ENCODE peak calls at places on chromosomes 2 and 18, in seven cellular contexts. K is A549, F is IMR-90, X is K562, I is H1, R is GM12878, O is HepG2. D is an unnamed sample.
A peak's percentile ranks its signal among the peaks of the same experiment; 100 is the strongest.

GRCh38 chr2:219453691-219454131 is 19.1 kb downstream of the SPEG start:
- DNase-seq in O (no peak), R (no peak), I (no peak), F (peak; percentile 91), K (no peak), X (no peak), D (no peak)

GRCh38 chr2:74246496-74247195 is 48.2 kb downstream of the MTHFD2 start:
- DNase-seq in F (no peak), X (no peak), I (no peak), O (no peak), R (no peak), K (no peak), D (no peak)

GRCh38 chr18:60656563-60656962 is 284.0 kb upstream of the MC4R start:
- DNase-seq in O (no peak), X (no peak), F (no peak), I (no peak), R (no peak), K (no peak), D (no peak)

GRCh38 chr18:62974928-62975675 is 259.8 kb downstream of the PHLPP1 start:
- DNase-seq in X (no peak), K (no peak), I (no peak), R (no peak), O (no peak), F (no peak), D (no peak)

GRCh38 chr18:32920796-32921787 is 148.3 kb upstream of the KLHL14 start:
- DNase-seq in X (no peak), R (no peak), O (peak; percentile 70), K (peak; percentile 9), F (peak; percentile 95), I (no peak), D (no peak)

GRCh38 chr18:37548679-37549289 is 16.8 kb downstream of the CELF4 start:
- DNase-seq in I (no peak), R (no peak), F (no peak), X (no peak), K (no peak), O (no peak), D (no peak)

GRCh38 chr2:193373139-193373538 is 1178.4 kb upstream of the TMEFF2 start:
- DNase-seq in F (no peak), O (no peak), X (no peak), I (no peak), K (no peak), R (no peak), D (no peak)

GRCh38 chr2:203819434-203820133 is 48.0 kb upstream of the CTLA4 start:
- DNase-seq in I (no peak), X (no peak), K (no peak), O (peak; percentile 97), F (no peak), R (no peak), D (no peak)

GRCh38 chr2:206996556-206997065 is 57.3 kb downstream of the CPO start:
- DNase-seq in I (no peak), X (no peak), K (no peak), R (no peak), F (no peak), O (no peak), D (no peak)

GRCh38 chr2:1660656-1661650 is 83.4 kb downstream of the PXDN start:
- DNase-seq in K (no peak), O (no peak), I (no peak), X (no peak), R (no peak), F (no peak), D (no peak)

GRCh38 chr2:165015052-165015642 is 59.8 kb upstream of the SLC38A11 start:
- DNase-seq in X (peak; percentile 56), K (peak; percentile 21), R (no peak), O (peak; percentile 68), F (peak; percentile 59), I (peak; percentile 85), D (peak; percentile 44)

GRCh38 chr2:165022781-165023180 is 67.5 kb upstream of the SLC38A11 start:
- DNase-seq in X (no peak), R (no peak), K (no peak), I (no peak), F (no peak), O (no peak), D (no peak)

GRCh38 chr2:165016772-165017411 is 61.6 kb upstream of the SLC38A11 start:
- DNase-seq in K (peak; percentile 28), O (peak; percentile 48), F (peak; percentile 65), I (no peak), R (no peak), X (no peak), D (peak; percentile 22)

GRCh38 chr2:165013944-165014619 is 58.8 kb upstream of the SLC38A11 start:
- DNase-seq in K (no peak), R (no peak), O (no peak), I (no peak), X (no peak), F (no peak), D (no peak)

GRCh38 chr2:165018207-165018606 is 62.9 kb upstream of the SLC38A11 start:
- DNase-seq in K (no peak), R (no peak), O (no peak), I (no peak), F (peak; percentile 1), X (no peak), D (no peak)
- TF ChIP-seq CEBPB in K (no peak), R (no peak), O (no peak), I (no peak), F (no peak), X (no peak), D (no peak)

DNA sequence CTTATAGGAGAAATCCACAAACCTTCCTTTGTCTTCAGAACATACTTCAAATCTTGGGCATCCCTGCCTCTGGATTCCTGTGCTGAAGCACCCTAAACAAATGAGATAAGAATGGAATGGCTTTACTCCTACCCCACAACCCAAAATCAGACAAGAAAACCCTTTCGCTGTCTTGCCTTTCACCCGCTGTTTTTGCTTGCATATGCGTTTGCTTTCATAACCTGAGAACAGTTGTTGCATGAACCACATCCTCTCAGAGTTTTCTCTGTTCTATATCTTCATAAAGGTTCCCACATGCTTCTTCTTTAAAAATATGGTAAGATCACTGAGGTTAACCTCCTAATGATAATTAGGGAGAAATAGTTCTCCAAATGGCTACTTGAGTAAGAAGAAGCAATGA is 132.1 kb upstream of the MAP3K20 start:
- DNase-seq in K (no peak), F (no peak), R (no peak), X (no peak), I (no peak), O (no peak), D (no peak)
- TF ChIP-seq CEBPB in K (no peak), F (no peak), R (no peak), X (no peak), I (no peak), O (no peak), D (no peak)

GRCh38 chr2:166384774-166385173 is 9.0 kb upstream of the SCN9A start:
- DNase-seq in F (peak; percentile 52), I (no peak), X (peak; percentile 31), K (no peak), R (no peak), O (peak; percentile 27), D (no peak)
- TF ChIP-seq CEBPB in F (no peak), I (no peak), X (peak; percentile 70), K (no peak), R (no peak), O (peak; percentile 45), D (no peak)

GRCh38 chr2:166334800-166335199 is 40.9 kb downstream of the SCN9A start:
- DNase-seq in O (peak; percentile 20), X (no peak), I (no peak), R (no peak), F (no peak), K (no peak), D (no peak)
- TF ChIP-seq CEBPB in O (no peak), X (no peak), I (no peak), R (no peak), F (no peak), K (no peak), D (no peak)

GRCh38 chr2:30872797-30873196 is 65.6 kb upstream of the CAPN13 start:
- DNase-seq in R (no peak), K (no peak), X (no peak), O (no peak), F (no peak), I (no peak), D (no peak)

GRCh38 chr2:30867385-30867784 is 60.1 kb upstream of the CAPN13 start:
- DNase-seq in O (no peak), I (no peak), R (no peak), K (no peak), X (no peak), F (no peak), D (no peak)

GRCh38 chr2:30869988-30870387 is 62.7 kb upstream of the CAPN13 start:
- DNase-seq in I (no peak), R (no peak), K (no peak), X (no peak), F (no peak), O (no peak), D (no peak)

GRCh38 chr2:30871440-30871839 is 64.2 kb upstream of the CAPN13 start:
- DNase-seq in X (no peak), K (no peak), R (no peak), O (no peak), F (no peak), I (no peak), D (no peak)

GRCh38 chr2:30871980-30872789 is 64.9 kb upstream of the CAPN13 start:
- DNase-seq in X (no peak), F (no peak), O (no peak), R (no peak), I (no peak), K (no peak), D (no peak)
- TF ChIP-seq CEBPB in X (no peak), F (no peak), O (no peak), R (no peak), I (no peak), K (no peak), D (no peak)

DNA sequence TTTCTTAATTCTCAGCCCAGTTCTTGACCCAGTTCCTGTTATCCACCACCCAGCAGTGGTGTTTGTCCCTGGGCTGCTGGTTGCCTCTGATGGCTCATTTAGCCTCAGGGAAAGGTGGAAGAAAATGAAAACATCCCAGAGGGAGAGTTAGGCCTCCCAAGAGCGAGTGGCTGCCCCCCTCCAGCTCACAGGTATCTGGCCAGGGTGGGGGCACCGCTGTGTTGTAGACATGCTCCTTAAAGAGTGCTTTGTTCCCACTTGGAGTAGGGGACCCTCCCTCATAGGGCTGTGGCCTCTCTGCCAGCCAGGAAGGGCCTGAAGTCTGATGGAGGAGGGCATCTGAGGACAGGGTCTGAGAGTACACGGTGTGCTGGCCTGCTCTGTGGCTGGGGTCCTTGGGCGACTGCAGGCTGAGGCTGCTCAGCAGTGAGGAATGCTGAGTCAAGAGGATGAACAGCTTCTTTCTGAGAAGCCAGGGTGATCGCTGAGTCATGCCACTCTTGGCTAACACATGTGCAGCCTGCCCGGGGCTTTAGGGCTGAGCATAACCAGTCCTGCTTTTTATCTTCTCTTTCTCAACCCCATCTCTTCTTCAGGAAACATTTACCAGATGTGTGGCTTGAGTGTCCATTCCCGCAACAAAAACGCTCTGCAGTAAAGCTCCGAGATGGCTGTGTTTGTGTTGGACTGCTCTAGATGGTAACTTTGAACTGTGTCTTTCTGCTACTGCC is 72.4 kb downstream of the IL1R2 start:
- DNase-seq in I (no peak), O (peak; percentile 88), R (no peak), F (peak; percentile 99), K (peak; percentile 88), X (peak; percentile 87), D (peak; percentile 33)
- TF ChIP-seq CEBPB in I (no peak), O (peak; percentile 51), R (no peak), F (peak; percentile 91), K (peak; percentile 28), X (peak; percentile 92), D (peak; percentile 39)

GRCh38 chr2:527581-527980 is 149.6 kb downstream of the TMEM18 start:
- DNase-seq in O (no peak), X (no peak), R (no peak), I (peak; percentile 60), K (no peak), F (no peak), D (no peak)
- TF ChIP-seq CEBPB in O (no peak), X (no peak), R (no peak), I (no peak), K (no peak), F (no peak), D (no peak)

GRCh38 chr2:121189011-121189410 is 96.0 kb downstream of the TFCP2L1 start:
- DNase-seq in I (no peak), X (no peak), K (no peak), O (no peak), F (no peak), R (no peak), D (no peak)
- TF ChIP-seq CEBPB in I (no peak), X (no peak), K (no peak), O (no peak), F (no peak), R (no peak), D (no peak)